ENCODE peak calls at places on chromosomes 12 and 14, in eight cellular contexts. One of them, this sample, is unnamed.

GRCh38 chr14:73784065-73784987 is 67.3 kb upstream of the PTGR2 start:
- DNase-seq in psoas muscle: no peak
- DNase-seq in AG09309: no peak
- DNase-seq in cardiac fibroblast: peak; percentile 83
- DNase-seq in ovary: no peak
- DNase-seq in GM12878: no peak
- DNase-seq in thoracic aorta: no peak
- DNase-seq in bronchial epithelial cell: peak; percentile 63
- DNase-seq in this sample: peak; percentile 82

GRCh38 chr12:18868673-18869072 is 130.8 kb downstream of the CAPZA3 start:
- DNase-seq in psoas muscle: no peak
- DNase-seq in AG09309: no peak
- DNase-seq in cardiac fibroblast: peak; percentile 60
- DNase-seq in ovary: no peak
- DNase-seq in GM12878: no peak
- DNase-seq in thoracic aorta: no peak
- DNase-seq in bronchial epithelial cell: peak; percentile 39
- DNase-seq in this sample: peak; percentile 68

GRCh38 chr12:29066061-29066588 is 83.0 kb upstream of the FAR2 start:
- DNase-seq in psoas muscle: no peak
- DNase-seq in AG09309: no peak
- DNase-seq in cardiac fibroblast: peak; percentile 83
- DNase-seq in ovary: no peak
- DNase-seq in GM12878: no peak
- DNase-seq in thoracic aorta: no peak
- DNase-seq in bronchial epithelial cell: peak; percentile 63
- DNase-seq in this sample: peak; percentile 70

GRCh38 chr14:101520621-101521305 is 40.5 kb upstream of the DIO3 start:
- DNase-seq in psoas muscle: peak; percentile 80
- DNase-seq in AG09309: peak; percentile 10
- DNase-seq in cardiac fibroblast: no peak
- DNase-seq in ovary: peak; percentile 78
- DNase-seq in GM12878: no peak
- DNase-seq in thoracic aorta: peak; percentile 31
- DNase-seq in bronchial epithelial cell: no peak
- DNase-seq in this sample: peak; percentile 53

GRCh38 chr14:93039649-93040315 is 75.9 kb downstream of the ITPK1 start:
- DNase-seq in psoas muscle: no peak
- DNase-seq in AG09309: no peak
- DNase-seq in cardiac fibroblast: no peak
- DNase-seq in ovary: no peak
- DNase-seq in GM12878: no peak
- DNase-seq in thoracic aorta: no peak
- DNase-seq in bronchial epithelial cell: no peak
- DNase-seq in this sample: no peak

GRCh38 chr14:20934148-20934762 is 21.0 kb upstream of the RNASE2 start:
- DNase-seq in psoas muscle: peak; percentile 53
- DNase-seq in AG09309: no peak
- DNase-seq in cardiac fibroblast: peak; percentile 29
- DNase-seq in ovary: no peak
- DNase-seq in GM12878: no peak
- DNase-seq in thoracic aorta: no peak
- DNase-seq in bronchial epithelial cell: peak; percentile 4
- DNase-seq in this sample: peak; percentile 8

GRCh38 chr14:36229262-36229661 is 52.7 kb upstream of the PTCSC3 start:
- DNase-seq in psoas muscle: no peak
- DNase-seq in AG09309: no peak
- DNase-seq in cardiac fibroblast: no peak
- DNase-seq in ovary: no peak
- DNase-seq in GM12878: no peak
- DNase-seq in thoracic aorta: no peak
- DNase-seq in bronchial epithelial cell: no peak
- DNase-seq in this sample: no peak

GRCh38 chr12:50924439-50925341 is 27.7 kb upstream of the HIGD1C start:
- DNase-seq in psoas muscle: peak; percentile 94
- DNase-seq in AG09309: peak; percentile 54
- DNase-seq in cardiac fibroblast: peak; percentile 96
- DNase-seq in ovary: peak; percentile 91
- DNase-seq in GM12878: peak; percentile 76
- DNase-seq in thoracic aorta: peak; percentile 93
- DNase-seq in bronchial epithelial cell: peak; percentile 76
- DNase-seq in this sample: peak; percentile 98

GRCh38 chr12:29627221-29627620 is 129.7 kb upstream of the OVCH1 start:
- DNase-seq in psoas muscle: no peak
- DNase-seq in AG09309: no peak
- DNase-seq in cardiac fibroblast: no peak
- DNase-seq in ovary: no peak
- DNase-seq in GM12878: no peak
- DNase-seq in thoracic aorta: no peak
- DNase-seq in bronchial epithelial cell: no peak
- DNase-seq in this sample: no peak

GRCh38 chr12:1845010-1845409 is 24.6 kb downstream of the LRTM2 start:
- DNase-seq in psoas muscle: no peak
- DNase-seq in AG09309: no peak
- DNase-seq in cardiac fibroblast: no peak
- DNase-seq in ovary: no peak
- DNase-seq in GM12878: no peak
- DNase-seq in thoracic aorta: no peak
- DNase-seq in bronchial epithelial cell: no peak
- DNase-seq in this sample: no peak

GRCh38 chr14:71464840-71465239 is 467.4 kb upstream of the RGS6 start:
- DNase-seq in psoas muscle: no peak
- DNase-seq in AG09309: no peak
- DNase-seq in cardiac fibroblast: no peak
- DNase-seq in ovary: no peak
- DNase-seq in GM12878: no peak
- DNase-seq in thoracic aorta: no peak
- DNase-seq in bronchial epithelial cell: no peak
- DNase-seq in this sample: no peak

GRCh38 chr12:28950049-28950448 is 199.0 kb upstream of the FAR2 start:
- DNase-seq in psoas muscle: no peak
- DNase-seq in AG09309: no peak
- DNase-seq in cardiac fibroblast: peak; percentile 60
- DNase-seq in ovary: no peak
- DNase-seq in GM12878: no peak
- DNase-seq in thoracic aorta: no peak
- DNase-seq in bronchial epithelial cell: no peak
- DNase-seq in this sample: no peak

GRCh38 chr12:6962285-6963015 is 8.0 kb downstream of the PHB2 start:
- DNase-seq in psoas muscle: no peak
- DNase-seq in AG09309: no peak
- DNase-seq in cardiac fibroblast: no peak
- DNase-seq in ovary: peak; percentile 41
- DNase-seq in GM12878: no peak
- DNase-seq in thoracic aorta: no peak
- DNase-seq in bronchial epithelial cell: no peak
- DNase-seq in this sample: no peak

GRCh38 chr12:98745578-98746391 is 100.7 kb downstream of the APAF1 start:
- DNase-seq in psoas muscle: no peak
- DNase-seq in AG09309: no peak
- DNase-seq in cardiac fibroblast: peak; percentile 9
- DNase-seq in ovary: peak; percentile 34
- DNase-seq in GM12878: no peak
- DNase-seq in thoracic aorta: no peak
- DNase-seq in bronchial epithelial cell: no peak
- DNase-seq in this sample: peak; percentile 27

GRCh38 chr12:131235871-131236271 is 282.2 kb downstream of the ADGRD1 start:
- DNase-seq in psoas muscle: no peak
- DNase-seq in AG09309: no peak
- DNase-seq in cardiac fibroblast: no peak
- DNase-seq in ovary: no peak
- DNase-seq in GM12878: no peak
- DNase-seq in thoracic aorta: no peak
- DNase-seq in bronchial epithelial cell: no peak
- DNase-seq in this sample: no peak

GRCh38 chr14:42013560-42013959 is 406.9 kb downstream of the LRFN5 start:
- DNase-seq in psoas muscle: no peak
- DNase-seq in AG09309: no peak
- DNase-seq in cardiac fibroblast: no peak
- DNase-seq in ovary: no peak
- DNase-seq in GM12878: no peak
- DNase-seq in thoracic aorta: no peak
- DNase-seq in bronchial epithelial cell: no peak
- DNase-seq in this sample: no peak

DNA sequence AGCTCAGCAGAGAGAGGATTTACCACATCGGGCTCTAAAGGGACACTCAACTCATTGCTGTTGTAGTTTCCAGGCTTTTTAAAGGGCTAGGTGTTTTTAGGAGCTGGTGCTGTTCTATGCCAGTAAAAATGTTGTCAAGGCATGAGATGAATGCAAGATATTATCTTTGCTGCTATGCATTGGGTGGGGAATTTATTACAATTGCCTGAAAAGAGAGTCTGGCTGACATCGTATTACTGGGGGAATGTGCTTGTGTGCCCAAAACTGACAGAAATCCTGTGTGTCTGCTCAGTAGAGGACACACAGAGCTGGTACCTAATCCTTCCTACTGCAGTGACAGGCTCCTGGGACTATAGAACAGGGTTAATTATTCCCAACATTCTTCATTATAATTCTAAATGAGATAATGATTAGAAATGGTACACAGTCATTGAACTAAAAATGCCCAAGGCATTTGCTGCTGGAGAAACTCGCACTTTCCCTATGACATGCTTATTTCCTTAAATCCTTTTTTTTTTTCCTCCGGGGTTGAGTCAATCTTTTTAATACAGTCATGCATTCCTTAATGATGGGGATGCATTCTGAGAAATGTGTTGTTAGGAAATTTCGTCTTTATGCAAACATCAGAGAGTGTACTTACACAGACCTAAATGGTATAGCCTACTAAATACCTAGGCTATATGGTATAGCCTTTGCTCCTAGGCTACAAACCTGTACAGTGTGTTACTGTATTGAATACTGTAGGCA is 30.0 kb upstream of the DACT1 start:
- DNase-seq in psoas muscle: no peak
- DNase-seq in AG09309: peak; percentile 44
- DNase-seq in cardiac fibroblast: peak; percentile 80
- DNase-seq in ovary: no peak
- DNase-seq in GM12878: no peak
- DNase-seq in thoracic aorta: no peak
- DNase-seq in bronchial epithelial cell: peak; percentile 69
- DNase-seq in this sample: peak; percentile 73
- H3K4me3 ChIP-seq in psoas muscle: no peak overlapping the region
- H3K4me3 ChIP-seq in AG09309: no peak overlapping the region
- H3K4me3 ChIP-seq in cardiac fibroblast: no peak overlapping the region
- H3K4me3 ChIP-seq in ovary: no peak overlapping the region
- H3K4me3 ChIP-seq in GM12878: no peak overlapping the region
- H3K4me3 ChIP-seq in thoracic aorta: no peak overlapping the region
- H3K4me3 ChIP-seq in bronchial epithelial cell: no peak overlapping the region
- H3K4me3 ChIP-seq in this sample: no peak overlapping the region

GRCh38 chr14:22097072-22097471 is 423.5 kb upstream of the OR4E1 start:
- DNase-seq in psoas muscle: no peak
- DNase-seq in AG09309: no peak
- DNase-seq in cardiac fibroblast: no peak
- DNase-seq in ovary: no peak
- DNase-seq in GM12878: no peak
- DNase-seq in thoracic aorta: no peak
- DNase-seq in bronchial epithelial cell: no peak
- DNase-seq in this sample: no peak

GRCh38 chr14:22098435-22098834 is 424.8 kb upstream of the OR4E1 start:
- DNase-seq in psoas muscle: no peak
- DNase-seq in AG09309: no peak
- DNase-seq in cardiac fibroblast: no peak
- DNase-seq in ovary: no peak
- DNase-seq in GM12878: no peak
- DNase-seq in thoracic aorta: no peak
- DNase-seq in bronchial epithelial cell: no peak
- DNase-seq in this sample: no peak

GRCh38 chr14:22097606-22098292 is 424.1 kb upstream of the OR4E1 start:
- DNase-seq in psoas muscle: no peak
- DNase-seq in AG09309: no peak
- DNase-seq in cardiac fibroblast: no peak
- DNase-seq in ovary: no peak
- DNase-seq in GM12878: no peak
- DNase-seq in thoracic aorta: no peak
- DNase-seq in bronchial epithelial cell: no peak
- DNase-seq in this sample: no peak

GRCh38 chr14:22096511-22096890 is 422.9 kb upstream of the OR4E1 start:
- DNase-seq in psoas muscle: no peak
- DNase-seq in AG09309: no peak
- DNase-seq in cardiac fibroblast: no peak
- DNase-seq in ovary: no peak
- DNase-seq in GM12878: no peak
- DNase-seq in thoracic aorta: no peak
- DNase-seq in bronchial epithelial cell: no peak
- DNase-seq in this sample: no peak

GRCh38 chr14:22099942-22100763 is 426.5 kb upstream of the OR4E1 start:
- DNase-seq in psoas muscle: peak; percentile 73
- DNase-seq in AG09309: no peak
- DNase-seq in cardiac fibroblast: peak; percentile 62
- DNase-seq in ovary: peak; percentile 63
- DNase-seq in GM12878: no peak
- DNase-seq in thoracic aorta: no peak
- DNase-seq in bronchial epithelial cell: peak; percentile 81
- DNase-seq in this sample: peak; percentile 32
- TF ChIP-seq CTCF in psoas muscle: peak; percentile 16
- TF ChIP-seq CTCF in AG09309: peak; percentile 32
- TF ChIP-seq CTCF in cardiac fibroblast: peak; percentile 42
- TF ChIP-seq CTCF in ovary: peak; percentile 75
- TF ChIP-seq CTCF in GM12878: peak; percentile 78
- TF ChIP-seq CTCF in thoracic aorta: no peak
- TF ChIP-seq CTCF in bronchial epithelial cell: peak; percentile 83
- TF ChIP-seq CTCF in this sample: peak; percentile 35

GRCh38 chr14:24215495-24216344 is at the start of gene MDP1:
- DNase-seq in psoas muscle: peak; percentile 91
- DNase-seq in AG09309: peak; percentile 59
- DNase-seq in cardiac fibroblast: peak; percentile 84
- DNase-seq in ovary: peak; percentile 84
- DNase-seq in GM12878: peak; percentile 79
- DNase-seq in thoracic aorta: peak; percentile 47
- DNase-seq in bronchial epithelial cell: peak; percentile 80
- DNase-seq in this sample: peak; percentile 81
- H3K4me3 ChIP-seq in psoas muscle: peak within 1 kb of the TSS; percentile 80
- H3K4me3 ChIP-seq in AG09309: peak within 1 kb of the TSS; percentile 63
- H3K4me3 ChIP-seq in cardiac fibroblast: peak within 1 kb of the TSS; percentile 75
- H3K4me3 ChIP-seq in ovary: peak within 1 kb of the TSS; percentile 77
- H3K4me3 ChIP-seq in GM12878: peak within 1 kb of the TSS; percentile 86
- H3K4me3 ChIP-seq in thoracic aorta: peak within 1 kb of the TSS; percentile 97
- H3K4me3 ChIP-seq in bronchial epithelial cell: peak within 1 kb of the TSS; percentile 78
- H3K4me3 ChIP-seq in this sample: peak within 1 kb of the TSS; percentile 88

GRCh38 chr12:47601071-47601470 is 104.8 kb downstream of the RPAP3 start:
- DNase-seq in psoas muscle: no peak
- DNase-seq in AG09309: no peak
- DNase-seq in cardiac fibroblast: no peak
- DNase-seq in ovary: no peak
- DNase-seq in GM12878: no peak
- DNase-seq in thoracic aorta: no peak
- DNase-seq in bronchial epithelial cell: no peak
- DNase-seq in this sample: no peak

GRCh38 chr12:47604474-47604873 is 101.4 kb downstream of the RPAP3 start:
- DNase-seq in psoas muscle: no peak
- DNase-seq in AG09309: no peak
- DNase-seq in cardiac fibroblast: peak; percentile 57
- DNase-seq in ovary: no peak
- DNase-seq in GM12878: no peak
- DNase-seq in thoracic aorta: no peak
- DNase-seq in bronchial epithelial cell: peak; percentile 33
- DNase-seq in this sample: peak; percentile 65

GRCh38 chr12:47602330-47602729 is 103.5 kb downstream of the RPAP3 start:
- DNase-seq in psoas muscle: no peak
- DNase-seq in AG09309: no peak
- DNase-seq in cardiac fibroblast: peak; percentile 53
- DNase-seq in ovary: no peak
- DNase-seq in GM12878: no peak
- DNase-seq in thoracic aorta: no peak
- DNase-seq in bronchial epithelial cell: no peak
- DNase-seq in this sample: peak; percentile 83

GRCh38 chr12:47602949-47603558 is 102.8 kb downstream of the RPAP3 start:
- DNase-seq in psoas muscle: no peak
- DNase-seq in AG09309: no peak
- DNase-seq in cardiac fibroblast: no peak
- DNase-seq in ovary: no peak
- DNase-seq in GM12878: no peak
- DNase-seq in thoracic aorta: no peak
- DNase-seq in bronchial epithelial cell: no peak
- DNase-seq in this sample: no peak
- TF ChIP-seq CTCF in psoas muscle: no peak
- TF ChIP-seq CTCF in AG09309: no peak
- TF ChIP-seq CTCF in cardiac fibroblast: no peak
- TF ChIP-seq CTCF in ovary: no peak
- TF ChIP-seq CTCF in GM12878: no peak
- TF ChIP-seq CTCF in thoracic aorta: no peak
- TF ChIP-seq CTCF in bronchial epithelial cell: no peak
- TF ChIP-seq CTCF in this sample: no peak

This sample was measured in fibroblast of the aortic adventitia.